ENCODE peak calls at places on chromosomes 4 and X, in eight cellular contexts. N, M, S, V, E, F, O and W are unnamed samples.

GRCh38 chr4:5212255-5213032 is 161.2 kb downstream of the STK32B start:
- DNase-seq in O (no peak), M (no peak), F (no peak), S (no peak), E (no peak), N (no peak), V (no peak), W (no peak)

GRCh38 chrX:39030636-39031035 is 229.4 kb downstream of the MID1IP1 start:
- DNase-seq in F (no peak), N (no peak), E (no peak), M (no peak), V (no peak), S (no peak), O (no peak), W (no peak)

GRCh38 chr4:188092824-188093223 is 16.6 kb downstream of the TRIML2 start:
- DNase-seq in F (no peak), S (no peak), M (no peak), V (no peak), E (peak), N (no peak), O (no peak), W (no peak)

GRCh38 chr4:107712236-107712635 is 7.8 kb downstream of the PAPSS1 start:
- DNase-seq in F (no peak), S (no peak), E (no peak), O (no peak), N (no peak), M (no peak), V (no peak), W (no peak)

GRCh38 chr4:88107406-88108107 is 50.9 kb downstream of the ABCG2 start:
- DNase-seq in M (no peak), N (peak), F (peak), V (no peak), S (no peak), E (peak), O (no peak), W (no peak)

GRCh38 chr4:95190751-95191436 is 357.9 kb downstream of the UNC5C start:
- DNase-seq in N (no peak), F (no peak), S (no peak), O (no peak), M (no peak), E (no peak), V (no peak), W (no peak)

GRCh38 chr4:32226201-32226600 is 1506.0 kb downstream of the PCDH7 start:
- DNase-seq in N (no peak), E (no peak), O (no peak), M (no peak), V (no peak), F (no peak), S (no peak), W (no peak)

GRCh38 chr4:147839200-147839599 is 107.3 kb downstream of the ARHGAP10 start:
- DNase-seq in S (no peak), N (no peak), V (no peak), M (no peak), E (no peak), F (no peak), O (no peak), W (no peak)

GRCh38 chr4:102614801-102615200 is 113.6 kb downstream of the NFKB1 start:
- DNase-seq in S (no peak), N (no peak), V (peak), O (no peak), E (no peak), M (no peak), F (no peak), W (no peak)

GRCh38 chr4:105194328-105195231 is 47.9 kb downstream of the TET2 start:
- DNase-seq in E (peak), M (no peak), S (peak), F (no peak), N (no peak), V (no peak), O (no peak), W (no peak)

GRCh38 chrX:82677281-82677680 is 830.8 kb upstream of the POU3F4 start:
- DNase-seq in N (no peak), M (no peak), E (no peak), F (no peak), O (no peak), V (no peak), S (no peak), W (no peak)

GRCh38 chrX:97529801-97530200 is 646.1 kb downstream of the RPA4 start:
- DNase-seq in S (no peak), V (no peak), O (no peak), E (no peak), N (no peak), F (no peak), M (no peak), W (no peak)

GRCh38 chrX:57817302-57817701 is 93.0 kb downstream of the ZXDA start:
- DNase-seq in V (no peak), M (no peak), O (no peak), N (peak), F (no peak), S (peak), E (no peak), W (no peak)

GRCh38 chr4:51958199-51958968 is 61.8 kb downstream of the LRRC66 start:
- DNase-seq in N (no peak), O (no peak), S (no peak), F (no peak), E (no peak), M (no peak), V (no peak), W (no peak)

GRCh38 chr4:169492436-169493163 is 119.8 kb downstream of the NEK1 start:
- DNase-seq in E (peak), S (peak), N (peak), F (peak), O (peak), V (no peak), M (no peak), W (no peak)

GRCh38 chr4:120731561-120731960 is 191.0 kb downstream of the PRDM5 start:
- DNase-seq in V (no peak), F (no peak), N (peak), O (no peak), E (peak), M (no peak), S (no peak), W (no peak)

GRCh38 chr4:7199129-7199725 is 6.9 kb downstream of the SORCS2 start:
- DNase-seq in S (no peak), N (no peak), F (no peak), E (no peak), V (no peak), O (no peak), M (no peak), W (no peak)

GRCh38 chrX:109954333-109954732 is 48.6 kb upstream of the TMEM164 start:
- DNase-seq in E (peak), N (peak), V (no peak), O (no peak), S (no peak), F (no peak), M (no peak), W (no peak)

GRCh38 chr4:122661176-122661575 is 40.3 kb upstream of the IL21 start:
- DNase-seq in S (no peak), M (no peak), E (peak), O (no peak), F (no peak), V (no peak), N (peak), W (no peak)

GRCh38 chrX:43500240-43500639 is 155.9 kb upstream of the MAOA start:
- DNase-seq in N (no peak), S (no peak), F (no peak), E (no peak), V (no peak), M (no peak), O (no peak), W (no peak)

GRCh38 chrX:117743469-117744251 is 372.9 kb downstream of the KLHL13 start:
- DNase-seq in S (no peak), O (no peak), F (no peak), V (no peak), E (no peak), M (no peak), N (no peak), W (no peak)

GRCh38 chr4:32102941-32103340 is 1382.8 kb downstream of the PCDH7 start:
- DNase-seq in S (no peak), V (no peak), O (no peak), M (no peak), N (no peak), F (no peak), E (no peak), W (no peak)

GRCh38 chr4:151930372-151930771 is 169.6 kb upstream of the GATB start:
- DNase-seq in F (no peak), V (no peak), S (no peak), O (no peak), N (no peak), E (no peak), M (no peak), W (peak)

GRCh38 chr4:176238819-176239218 is 30.2 kb downstream of the ASB5 start:
- DNase-seq in S (no peak), N (no peak), E (peak), M (no peak), O (no peak), V (no peak), F (no peak), W (no peak)

GRCh38 chr4:48683784-48684666 is 96.1 kb downstream of the FRYL start:
- DNase-seq in V (no peak), O (peak), S (peak), N (no peak), E (no peak), M (no peak), F (no peak), W (no peak)

GRCh38 chrX:38754102-38754790 is 47.0 kb upstream of the MID1IP1 start:
- DNase-seq in F (peak), M (no peak), S (peak), V (no peak), O (peak), E (peak), N (peak), W (no peak)

GRCh38 chrX:39613508-39613921 is 484.2 kb downstream of the BCOR start:
- DNase-seq in O (peak), M (no peak), S (peak), N (no peak), E (no peak), F (peak), V (no peak), W (peak)

GRCh38 chr4:1371151-1371830 is 24.3 kb downstream of the UVSSA start:
- DNase-seq in E (no peak), F (no peak), N (no peak), M (no peak), V (no peak), S (no peak), O (no peak), W (peak)

GRCh38 chr4:85932371-85933305 is 427.2 kb downstream of the MAPK10 start:
- DNase-seq in F (peak), M (no peak), S (no peak), V (no peak), O (no peak), E (peak), N (peak), W (no peak)

GRCh38 chr4:24433515-24434192 is 150.7 kb downstream of the DHX15 start:
- DNase-seq in N (no peak), V (no peak), S (no peak), F (no peak), E (no peak), O (no peak), M (no peak), W (no peak)

GRCh38 chrX:22163306-22163705 is 109.4 kb upstream of the CBLL2 start:
- DNase-seq in S (no peak), E (no peak), V (no peak), N (no peak), F (no peak), O (no peak), M (no peak), W (no peak)

GRCh38 chrX:135421537-135421931 is 210 bp upstream of the SMIM10L2A start:
- DNase-seq in N (peak), F (peak), V (peak), S (peak), O (peak), M (peak), E (peak), W (peak)

GRCh38 chr4:68865178-68865638 is 49.4 kb downstream of the UGT2B10 start:
- DNase-seq in N (no peak), O (no peak), M (no peak), E (no peak), F (no peak), S (no peak), V (no peak), W (no peak)

GRCh38 chr4:119244832-119245231 is 32.3 kb downstream of the USP53 start:
- DNase-seq in F (no peak), M (no peak), V (no peak), E (no peak), S (no peak), N (no peak), O (no peak), W (no peak)

GRCh38 chrX:106894978-106895452 is 8.1 kb downstream of the RIPPLY1 start:
- DNase-seq in F (peak), O (no peak), S (no peak), N (peak), E (peak), V (no peak), M (no peak), W (no peak)

GRCh38 chr4:9949573-9949972 is 71.7 kb downstream of the SLC2A9 start:
- DNase-seq in F (no peak), V (no peak), E (no peak), O (no peak), S (no peak), M (no peak), N (no peak), W (no peak)

GRCh38 chrX:14029039-14029424 is 660 bp downstream of the GEMIN8 start:
- DNase-seq in M (no peak), S (no peak), O (no peak), F (no peak), N (no peak), V (no peak), E (no peak), W (no peak)

GRCh38 chrX:24424948-24425347 is 40.1 kb upstream of the PDK3 start:
- DNase-seq in M (no peak), N (peak), O (no peak), S (no peak), V (no peak), F (no peak), E (peak), W (peak)